ENCODE peak calls at places on chromosomes 16 and 17, in seven cellular contexts. C is GM12864, I is KG1, T is heart right ventricle, N is mammary epithelial cell, E is T-helper 9 cell, P is GM19239. V is an unnamed sample.

GRCh38 chr17:78351449-78352006 is 8.3 kb downstream of the SOCS3 start:
- DNase-seq in E (no peak), C (no peak), N (peak), I (no peak), T (peak), P (no peak), V (no peak)

GRCh38 chr16:88434746-88435145 is 18.3 kb upstream of the ZFPM1 start:
- DNase-seq in N (no peak), E (no peak), C (no peak), P (no peak), T (no peak), I (no peak), V (no peak)

GRCh38 chr16:10883004-10883403 is 6.0 kb downstream of the CIITA start:
- DNase-seq in C (no peak), N (no peak), E (no peak), P (no peak), I (no peak), T (no peak), V (no peak)

GRCh38 chr16:19963306-19963705 is 78.7 kb upstream of the GPRC5B start:
- DNase-seq in I (no peak), E (no peak), N (no peak), C (no peak), T (peak), P (no peak), V (no peak)

GRCh38 chr16:65757064-65757463 is 609.4 kb upstream of the CDH5 start:
- DNase-seq in T (no peak), E (no peak), I (no peak), P (no peak), N (no peak), C (no peak), V (no peak)

GRCh38 chr17:29138184-29138955 is 41.8 kb downstream of the MYO18A start:
- DNase-seq in T (no peak), E (peak), N (no peak), P (no peak), I (no peak), C (no peak), V (peak)

GRCh38 chr16:70746708-70747424 is 54.1 kb downstream of the VAC14 start:
- DNase-seq in C (no peak), P (no peak), T (peak), I (no peak), E (no peak), N (peak), V (no peak)

GRCh38 chr17:44787271-44787940 is 28.6 kb downstream of the ADAM11 start:
- DNase-seq in E (no peak), C (no peak), N (no peak), I (no peak), T (no peak), P (no peak), V (no peak)

GRCh38 chr17:20207295-20207985 is 198.3 kb downstream of the SPECC1 start:
- DNase-seq in N (peak), P (no peak), T (no peak), I (no peak), E (no peak), C (no peak), V (no peak)

GRCh38 chr17:57442914-57443571 is 186.7 kb downstream of the MSI2 start:
- DNase-seq in I (peak), P (no peak), C (no peak), N (peak), T (peak), E (peak), V (peak)

GRCh38 chr17:35817196-35817595 is 7.9 kb downstream of the TAF15 start:
- DNase-seq in N (no peak), T (no peak), C (no peak), E (no peak), P (no peak), I (no peak), V (no peak)

GRCh38 chr17:17435323-17435722 is 41.5 kb upstream of the MED9 start:
- DNase-seq in I (no peak), T (no peak), P (no peak), C (no peak), N (no peak), E (no peak), V (no peak)

GRCh38 chr16:17519556-17519955 is 48.8 kb upstream of the XYLT1 start:
- DNase-seq in C (no peak), E (no peak), N (no peak), I (no peak), P (no peak), T (no peak), V (no peak)

GRCh38 chr17:71494045-71494444 is 626.8 kb upstream of the SOX9 start:
- DNase-seq in I (no peak), N (no peak), T (no peak), C (no peak), E (no peak), P (no peak), V (no peak)

GRCh38 chr16:79664407-79664806 is 63.9 kb upstream of the MAF start:
- DNase-seq in T (no peak), I (no peak), P (no peak), C (no peak), E (no peak), N (no peak), V (no peak)

GRCh38 chr17:17353625-17354484 is 50.7 kb downstream of the NT5M start:
- DNase-seq in I (no peak), C (no peak), T (no peak), P (no peak), E (no peak), N (no peak), V (peak)

GRCh38 chr17:73544333-73544732 is 99.9 kb downstream of the SDK2 start:
- DNase-seq in T (no peak), N (no peak), I (no peak), P (no peak), C (no peak), E (no peak), V (no peak)

GRCh38 chr16:23784811-23785447 is 30.1 kb downstream of the CHP2 start:
- DNase-seq in C (no peak), I (no peak), N (peak), P (no peak), E (no peak), T (no peak), V (no peak)

GRCh38 chr17:72754513-72754912 is 338.0 kb downstream of the SLC39A11 start:
- DNase-seq in C (no peak), T (no peak), I (no peak), P (no peak), N (peak), E (no peak), V (no peak)

GRCh38 chr17:80451104-80451775 is 25.2 kb downstream of the NPTX1 start:
- DNase-seq in C (no peak), N (no peak), P (no peak), E (no peak), I (no peak), T (no peak), V (no peak)

GRCh38 chr17:68398731-68399637 is 58.3 kb downstream of the WIPI1 start:
- DNase-seq in P (peak), T (peak), E (no peak), C (no peak), N (peak), I (peak), V (peak)